ENCODE peak calls at places on chromosomes 7 and 10, in six cellular contexts. Z is mucosa of descending colon, A is fibroblast of pulmonary artery, U is fibroblast of the aortic adventitia, W is IMR-90, H is WERI-Rb-1. Y is an unnamed sample.

GRCh38 chr10:19728376-19728775 is 87.9 kb upstream of the PLXDC2 start:
- DNase-seq in Z (no peak), A (no peak), U (no peak), W (no peak), H (peak; percentile 58), Y (no peak)

GRCh38 chr7:18020138-18020715 is 7.4 kb downstream of the PRPS1L1 start:
- DNase-seq in Z (no peak), A (peak; percentile 66), U (peak; percentile 49), W (no peak), H (no peak), Y (peak; percentile 10)

GRCh38 chr10:6498771-6499170 is 81.3 kb downstream of the PRKCQ start:
- DNase-seq in Z (no peak), A (no peak), U (no peak), W (no peak), H (no peak), Y (no peak)

GRCh38 chr10:62306663-62307062 is 38.0 kb upstream of the RTKN2 start:
- DNase-seq in Z (no peak), A (no peak), U (no peak), W (no peak), H (no peak), Y (no peak)

GRCh38 chr10:72886596-72887522 is 6.7 kb upstream of the OIT3 start:
- DNase-seq in Z (no peak), A (peak; percentile 26), U (no peak), W (peak; percentile 5), H (peak; percentile 41), Y (no peak)

GRCh38 chr7:22726849-22727792 is at the start of gene IL6:
- DNase-seq in Z (peak; percentile 65), A (peak; percentile 96), U (peak; percentile 99), W (peak; percentile 97), H (no peak), Y (peak; percentile 96)

GRCh38 chr7:73976761-73977625 is 51.0 kb upstream of the ELN start:
- DNase-seq in Z (peak; percentile 21), A (no peak), U (no peak), W (no peak), H (no peak), Y (no peak)

GRCh38 chr10:92052741-92053140 is 129.2 kb downstream of the BTAF1 start:
- DNase-seq in Z (no peak), A (no peak), U (no peak), W (no peak), H (no peak), Y (no peak)

GRCh38 chr7:98133181-98133580 is 26.5 kb downstream of the LMTK2 start:
- DNase-seq in Z (no peak), A (no peak), U (no peak), W (no peak), H (no peak), Y (peak; percentile 22)

GRCh38 chr10:115696747-115697146 is 576.3 kb downstream of the GFRA1 start:
- DNase-seq in Z (no peak), A (no peak), U (no peak), W (no peak), H (no peak), Y (no peak)

GRCh38 chr7:4713183-4713784 is 31.2 kb downstream of the FOXK1 start:
- DNase-seq in Z (no peak), A (peak; percentile 25), U (no peak), W (no peak), H (no peak), Y (peak; percentile 33)

GRCh38 chr7:1883834-1884582 is 213.9 kb downstream of the ELFN1 start:
- DNase-seq in Z (no peak), A (no peak), U (no peak), W (no peak), H (no peak), Y (no peak)

GRCh38 chr7:2956526-2957368 is 86.9 kb downstream of the CARD11 start:
- DNase-seq in Z (no peak), A (peak; percentile 72), U (peak; percentile 30), W (peak; percentile 67), H (no peak), Y (peak; percentile 45)

GRCh38 chr10:99685232-99686041 is 26.1 kb downstream of the ENTPD7 start:
- DNase-seq in Z (no peak), A (no peak), U (no peak), W (no peak), H (no peak), Y (no peak)

GRCh38 chr10:132448248-132448731 is 51.3 kb downstream of the PWWP2B start:
- DNase-seq in Z (peak; percentile 90), A (no peak), U (peak; percentile 32), W (no peak), H (peak; percentile 65), Y (no peak)

GRCh38 chr7:127792528-127793342 is 140.7 kb downstream of the SND1 start:
- DNase-seq in Z (peak; percentile 38), A (no peak), U (no peak), W (no peak), H (peak; percentile 47), Y (no peak)

GRCh38 chr10:110789604-110790428 is 81.9 kb upstream of the PDCD4 start:
- DNase-seq in Z (no peak), A (no peak), U (no peak), W (no peak), H (no peak), Y (no peak)

GRCh38 chr10:89414146-89414878 is at the start of gene IFIT5:
- DNase-seq in Z (peak; percentile 83), A (peak; percentile 74), U (peak; percentile 71), W (peak; percentile 67), H (peak; percentile 78), Y (peak; percentile 80)

GRCh38 chr7:96952974-96953391 is 52.4 kb upstream of the DLX6 start:
- DNase-seq in Z (no peak), A (peak; percentile 0), U (peak; percentile 49), W (peak; percentile 15), H (no peak), Y (peak; percentile 9)

GRCh38 chr10:113530476-113530875 is 22.4 kb upstream of the HABP2 start:
- DNase-seq in Z (no peak), A (no peak), U (no peak), W (no peak), H (no peak), Y (no peak)

GRCh38 chr7:137579913-137580640 is 236.5 kb upstream of the PTN start:
- DNase-seq in Z (no peak), A (peak; percentile 92), U (peak; percentile 70), W (peak; percentile 95), H (no peak), Y (peak; percentile 95)

GRCh38 chr7:3056713-3057388 is 13.2 kb upstream of the CARD11 start:
- DNase-seq in Z (no peak), A (no peak), U (no peak), W (no peak), H (no peak), Y (no peak)

GRCh38 chr7:106050002-106050742 is 61.9 kb downstream of the SYPL1 start:
- DNase-seq in Z (no peak), A (peak; percentile 92), U (peak; percentile 79), W (peak; percentile 59), H (peak; percentile 37), Y (no peak)

GRCh38 chr10:43648392-43649148 is at the start of gene ZNF32:
- DNase-seq in Z (peak; percentile 89), A (peak; percentile 86), U (peak; percentile 81), W (peak; percentile 83), H (peak; percentile 88), Y (peak; percentile 90)
- TF ChIP-seq CTCF in Z (no peak), A (no peak), U (no peak), W (no peak), H (no peak), Y (no peak)

DNA sequence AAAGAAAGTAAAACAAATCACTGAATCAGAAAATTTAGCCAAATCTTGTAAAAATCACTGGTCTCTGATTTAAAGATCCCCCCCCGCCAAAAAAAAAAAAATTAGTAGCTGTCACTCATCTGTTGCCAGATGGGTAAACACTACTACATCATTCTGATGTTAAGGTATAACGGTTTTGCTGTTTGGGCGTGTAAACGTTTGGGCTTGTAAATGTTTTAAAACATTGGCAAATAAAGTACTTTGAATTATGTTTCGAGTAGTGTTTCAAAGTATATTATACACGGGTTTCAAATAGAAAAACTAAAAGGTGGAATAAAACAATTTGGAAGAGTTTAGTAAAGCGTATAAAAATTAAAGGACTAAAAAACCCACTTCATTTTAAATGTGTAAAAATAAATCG is 1.5 kb downstream of the TMEM229A start:
- DNase-seq in Z (no peak), A (no peak), U (no peak), W (no peak), H (no peak), Y (no peak)
- H3K4me3 ChIP-seq in Z (no peak overlapping the region), A (peak overlapping the region; percentile 56), U (no peak overlapping the region), W (no peak overlapping the region), H (no peak overlapping the region), Y (no peak overlapping the region)

GRCh38 chr7:158351481-158351880 is 236.1 kb downstream of the PTPRN2 start:
- DNase-seq in Z (no peak), A (no peak), U (no peak), W (no peak), H (no peak), Y (no peak)

GRCh38 chr7:158355456-158356065 is 232.1 kb downstream of the PTPRN2 start:
- DNase-seq in Z (no peak), A (no peak), U (no peak), W (no peak), H (peak; percentile 60), Y (no peak)

GRCh38 chr7:158354861-158355260 is 232.8 kb downstream of the PTPRN2 start:
- DNase-seq in Z (no peak), A (no peak), U (no peak), W (no peak), H (no peak), Y (no peak)

GRCh38 chr7:158356454-158356853 is 231.2 kb downstream of the PTPRN2 start:
- DNase-seq in Z (no peak), A (no peak), U (no peak), W (no peak), H (no peak), Y (no peak)

GRCh38 chr7:158353606-158354570 is 233.7 kb downstream of the PTPRN2 start:
- DNase-seq in Z (no peak), A (peak; percentile 10), U (no peak), W (no peak), H (peak; percentile 57), Y (no peak)
- TF ChIP-seq CTCF in Z (no peak), A (peak; percentile 22), U (no peak), W (peak; percentile 2), H (peak; percentile 85), Y (peak; percentile 26)

GRCh38 chr10:24479806-24480205 is 243.9 kb downstream of the ARHGAP21 start:
- DNase-seq in Z (no peak), A (no peak), U (no peak), W (no peak), H (no peak), Y (no peak)

GRCh38 chr10:24477925-24478324 is 245.8 kb downstream of the ARHGAP21 start:
- DNase-seq in Z (no peak), A (no peak), U (no peak), W (no peak), H (no peak), Y (no peak)

GRCh38 chr10:24480447-24480846 is 243.2 kb downstream of the ARHGAP21 start:
- DNase-seq in Z (no peak), A (no peak), U (no peak), W (no peak), H (no peak), Y (no peak)

GRCh38 chr10:24483701-24484100 is 240.0 kb downstream of the ARHGAP21 start:
- DNase-seq in Z (peak; percentile 79), A (peak; percentile 35), U (peak; percentile 41), W (peak; percentile 28), H (peak; percentile 30), Y (peak; percentile 71)

DNA sequence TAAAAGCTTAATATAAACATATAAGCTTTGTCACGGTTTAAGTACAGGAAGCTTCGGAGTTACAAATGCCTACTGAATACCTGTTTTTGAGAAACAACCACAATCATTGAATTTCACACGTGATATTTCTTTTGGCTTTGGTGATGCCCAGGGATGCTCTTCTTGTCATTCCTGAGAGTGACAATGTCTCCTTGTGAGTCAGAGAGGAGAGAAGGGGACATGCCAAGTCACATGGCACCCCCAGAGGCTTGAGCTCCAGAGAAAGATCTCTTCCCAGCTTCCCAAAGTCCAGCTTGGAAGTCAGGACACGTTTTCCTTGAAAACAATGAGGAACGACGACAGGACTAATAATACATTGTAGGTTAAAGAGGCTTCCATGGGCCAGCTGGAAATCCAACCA is 242.4 kb downstream of the ARHGAP21 start:
- DNase-seq in Z (no peak), A (no peak), U (no peak), W (no peak), H (no peak), Y (no peak)
- H3K4me3 ChIP-seq in Z (no peak overlapping the region), A (no peak overlapping the region), U (no peak overlapping the region), W (no peak overlapping the region), H (no peak overlapping the region), Y (no peak overlapping the region)